ENCODE peak calls at places on chromosomes 6 and 20, in ten cellular contexts. X is HepG2, P is fibroblast of lung, M is hepatocyte, T is SK-N-SH, S is IMR-90, Z is astrocyte, D is PC-3, W is PC-9, G is HCT116. K is an unnamed sample. For H4K20me1, the result is how much of the 10 kb centered on the place peaks cover.

GRCh38 chr20:22180244-22180643 is 404.1 kb downstream of the FOXA2 start:
- DNase-seq in X (peak), P (no peak), M (no peak), T (peak), S (no peak), Z (no peak), D (no peak), W (no peak), G (no peak), K (peak)

GRCh38 chr20:64212750-64213149 is 42.8 kb upstream of the PCMTD2 start:
- DNase-seq in X (no peak), P (peak), M (peak), T (no peak), S (peak), Z (peak), D (no peak), W (no peak), G (no peak), K (no peak)

GRCh38 chr6:45377041-45377554 is 636 bp downstream of the SUPT3H start:
- DNase-seq in X (peak), P (peak), M (no peak), T (no peak), S (peak), Z (no peak), D (peak), W (no peak), G (no peak), K (no peak)

GRCh38 chr6:34242252-34243130 is 5.8 kb downstream of the HMGA1 start:
- DNase-seq in X (no peak), P (no peak), M (no peak), T (no peak), S (peak), Z (no peak), D (peak), W (no peak), G (no peak), K (no peak)

GRCh38 chr6:140660295-140660694 is 1285.8 kb upstream of the CITED2 start:
- DNase-seq in X (no peak), P (peak), M (no peak), T (no peak), S (no peak), Z (peak), D (no peak), W (no peak), G (no peak), K (no peak)

GRCh38 chr6:167855825-167856425 is 29.2 kb downstream of the AFDN start:
- DNase-seq in X (peak), P (peak), M (peak), T (no peak), S (peak), Z (peak), D (peak), W (no peak), G (peak), K (no peak)

GRCh38 chr6:82144852-82145332 is 102.7 kb downstream of the IBTK start:
- DNase-seq in X (peak), P (peak), M (peak), T (peak), S (peak), Z (peak), D (peak), W (peak), G (peak), K (no peak)

GRCh38 chr6:32982702-32983492 is 14.5 kb downstream of the BRD2 start:
- DNase-seq in X (no peak), P (no peak), M (peak), T (no peak), S (no peak), Z (no peak), D (no peak), W (no peak), G (no peak), K (peak)

GRCh38 chr6:138318741-138319375 is 58.8 kb upstream of the SMIM28 start:
- DNase-seq in X (no peak), P (no peak), M (no peak), T (no peak), S (no peak), Z (no peak), D (no peak), W (no peak), G (no peak), K (no peak)

GRCh38 chr20:7305971-7306370 is 538.5 kb downstream of the BMP2 start:
- DNase-seq in X (no peak), P (no peak), M (no peak), T (no peak), S (no peak), Z (no peak), D (no peak), W (no peak), G (no peak), K (no peak)

GRCh38 chr6:160375561-160375949 is 27.4 kb downstream of the SLC22A3 start:
- DNase-seq in X (no peak), P (no peak), M (no peak), T (no peak), S (no peak), Z (no peak), D (no peak), W (no peak), G (no peak), K (no peak)

GRCh38 chr6:104859225-104860146 is at the start of gene HACE1:
- DNase-seq in X (peak), P (peak), M (peak), T (peak), S (peak), Z (peak), D (peak), W (peak), G (peak), K (peak)

GRCh38 chr6:113457751-113458150 is 399.4 kb upstream of the MARCKS start:
- DNase-seq in X (no peak), P (no peak), M (no peak), T (no peak), S (no peak), Z (no peak), D (no peak), W (no peak), G (no peak), K (no peak)

GRCh38 chr6:96990462-96990861 is 65.9 kb downstream of the KLHL32 start:
- DNase-seq in X (no peak), P (no peak), M (no peak), T (no peak), S (no peak), Z (no peak), D (no peak), W (no peak), G (no peak), K (no peak)

GRCh38 chr6:168124921-168125320 is 45.9 kb upstream of the FRMD1 start:
- DNase-seq in X (no peak), P (no peak), M (no peak), T (no peak), S (no peak), Z (no peak), D (no peak), W (no peak), G (no peak), K (no peak)

GRCh38 chr6:4008324-4009047 is 70.5 kb downstream of the FAM217A start:
- DNase-seq in X (peak), P (peak), M (peak), T (peak), S (peak), Z (peak), D (peak), W (no peak), G (peak), K (peak)

GRCh38 chr6:11953641-11954040 is 58.5 kb upstream of the HIVEP1 start:
- DNase-seq in X (no peak), P (no peak), M (no peak), T (no peak), S (no peak), Z (no peak), D (no peak), W (no peak), G (no peak), K (no peak)

GRCh38 chr20:44648068-44648467 is 3.4 kb downstream of the ADA start:
- DNase-seq in X (no peak), P (no peak), M (no peak), T (no peak), S (no peak), Z (no peak), D (no peak), W (no peak), G (no peak), K (peak)

GRCh38 chr6:135289816-135290215 is 108.7 kb downstream of the MYB start:
- DNase-seq in X (no peak), P (no peak), M (no peak), T (no peak), S (no peak), Z (no peak), D (no peak), W (no peak), G (no peak), K (no peak)

GRCh38 chr20:57399587-57400261 is 8.5 kb downstream of the RBM38 start:
- DNase-seq in X (no peak), P (no peak), M (no peak), T (no peak), S (peak), Z (no peak), D (no peak), W (no peak), G (no peak), K (peak)

GRCh38 chr6:110491644-110492317 is 15.4 kb upstream of the SLC22A16 start:
- DNase-seq in X (no peak), P (peak), M (no peak), T (no peak), S (peak), Z (peak), D (peak), W (peak), G (no peak), K (no peak)

GRCh38 chr6:167998206-167998605 is 735 bp downstream of the KIF25 start:
- DNase-seq in X (no peak), P (no peak), M (no peak), T (no peak), S (no peak), Z (no peak), D (no peak), W (no peak), G (no peak), K (no peak)

GRCh38 chr20:50804453-50805348 is 9.8 kb downstream of the BCAS4 start:
- DNase-seq in X (no peak), P (no peak), M (no peak), T (no peak), S (no peak), Z (no peak), D (no peak), W (no peak), G (no peak), K (no peak)

GRCh38 chr6:12593720-12594540 is 122.6 kb upstream of the PHACTR1 start:
- DNase-seq in X (peak), P (no peak), M (peak), T (no peak), S (no peak), Z (no peak), D (no peak), W (no peak), G (no peak), K (no peak)

GRCh38 chr6:154689654-154690053 is 43.6 kb upstream of the SCAF8 start:
- DNase-seq in X (no peak), P (no peak), M (no peak), T (no peak), S (no peak), Z (peak), D (no peak), W (no peak), G (no peak), K (no peak)

GRCh38 chr6:64034840-64035656 is 399.4 kb downstream of the PHF3 start:
- DNase-seq in X (no peak), P (peak), M (peak), T (no peak), S (peak), Z (no peak), D (peak), W (no peak), G (no peak), K (no peak)

GRCh38 chr20:46215913-46216707 is 92.2 kb downstream of the CDH22 start:
- DNase-seq in X (peak), P (peak), M (peak), T (peak), S (peak), Z (peak), D (peak), W (peak), G (peak), K (no peak)

GRCh38 chr20:61440548-61441055 is 188.5 kb downstream of the CDH4 start:
- DNase-seq in X (no peak), P (no peak), M (no peak), T (no peak), S (no peak), Z (no peak), D (no peak), W (no peak), G (no peak), K (no peak)
- H2AFZ ChIP-seq in X (no peak), P (no peak), M (no peak), T (no peak), S (no peak), Z (no peak), D (no peak), W (no peak), G (no peak), K (no peak)

GRCh38 chr20:1908191-1908590 is 13.0 kb downstream of the SIRPA start:
- DNase-seq in X (no peak), P (no peak), M (no peak), T (no peak), S (no peak), Z (no peak), D (no peak), W (no peak), G (no peak), K (no peak)
- H4K20me1 ChIP-seq in X (under half), P (under half), M (under half), T (half or more), S (half or more), Z (half or more), D (under half), W (under half), G (under half), K (under half)

DNA sequence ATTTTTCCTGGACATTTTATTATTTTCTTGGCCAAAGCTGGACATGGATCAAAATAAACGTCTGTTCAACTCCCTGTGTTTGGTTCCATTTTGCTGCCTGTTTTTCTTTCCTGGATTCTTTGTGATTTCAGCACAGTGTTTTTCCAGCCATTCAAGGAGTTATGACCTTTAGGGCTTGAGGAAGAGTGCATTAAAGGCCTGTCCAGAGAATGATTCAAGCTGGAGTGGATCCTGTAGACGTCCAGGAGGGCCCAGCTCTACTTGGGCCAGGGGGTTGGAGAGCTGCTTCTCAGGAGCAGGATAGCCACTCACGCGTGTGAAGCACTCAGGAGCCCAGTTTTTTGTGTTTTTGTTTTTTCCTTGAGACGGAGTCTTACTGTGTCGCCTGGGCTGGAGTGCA is 56.5 kb upstream of the IER3 start:
- DNase-seq in X (no peak), P (no peak), M (no peak), T (no peak), S (no peak), Z (no peak), D (no peak), W (no peak), G (no peak), K (no peak)
- H3K27ac ChIP-seq in X (peak), P (no peak), M (no peak), T (no peak), S (peak), Z (no peak), D (no peak), W (no peak), G (no peak), K (no peak)

GRCh38 chr20:1517010-1517409 is 25.8 kb upstream of the SIRPB2 start:
- DNase-seq in X (no peak), P (no peak), M (no peak), T (no peak), S (no peak), Z (no peak), D (no peak), W (no peak), G (no peak), K (no peak)
- H2AFZ ChIP-seq in X (no peak), P (no peak), M (no peak), T (no peak), S (no peak), Z (no peak), D (no peak), W (no peak), G (no peak), K (no peak)

GRCh38 chr6:15374119-15374518 is 128.2 kb downstream of the JARID2 start:
- DNase-seq in X (no peak), P (no peak), M (no peak), T (no peak), S (no peak), Z (no peak), D (no peak), W (no peak), G (no peak), K (no peak)

GRCh38 chr6:15371151-15371550 is 125.3 kb downstream of the JARID2 start:
- DNase-seq in X (no peak), P (no peak), M (no peak), T (no peak), S (no peak), Z (no peak), D (no peak), W (no peak), G (no peak), K (no peak)

GRCh38 chr6:15370730-15371129 is 124.9 kb downstream of the JARID2 start:
- DNase-seq in X (no peak), P (peak), M (no peak), T (no peak), S (no peak), Z (no peak), D (no peak), W (no peak), G (no peak), K (no peak)

GRCh38 chr6:15375018-15375417 is 129.1 kb downstream of the JARID2 start:
- DNase-seq in X (no peak), P (no peak), M (no peak), T (no peak), S (no peak), Z (no peak), D (no peak), W (no peak), G (no peak), K (no peak)

GRCh38 chr6:15372932-15373331 is 127.1 kb downstream of the JARID2 start:
- DNase-seq in X (no peak), P (no peak), M (no peak), T (no peak), S (no peak), Z (no peak), D (no peak), W (no peak), G (no peak), K (no peak)
- H4K20me1 ChIP-seq in X (under half), P (under half), M (under half), T (under half), S (half or more), Z (half or more), D (under half), W (under half), G (under half), K (half or more)

K was measured in Karpas-422.